ENCODE peak calls at places on chromosomes 5 and 9, in six cellular contexts. V is K562, Z is GM23338, G is HCT116, I is GM12878, P is SK-N-SH. L is an unnamed sample.

GRCh38 chr9:19976226-19976625 is 187.4 kb upstream of the SLC24A2 start:
- DNase-seq in V (no peak), Z (no peak), I (no peak), P (no peak), G (no peak), L (peak; percentile 2)

GRCh38 chr5:42570946-42571625 is 147.8 kb downstream of the GHR start:
- DNase-seq in P (no peak), I (no peak), G (no peak), Z (no peak), V (no peak), L (no peak)

GRCh38 chr9:136589766-136590740 is 44.2 kb upstream of the NOTCH1 start:
- DNase-seq in G (no peak), P (no peak), Z (no peak), I (no peak), V (no peak), L (no peak)

GRCh38 chr5:32222723-32223470 is 48.8 kb upstream of the GOLPH3 start:
- DNase-seq in Z (no peak), G (no peak), V (no peak), P (no peak), I (no peak), L (no peak)

GRCh38 chr9:119967867-119968535 is 598.8 kb upstream of the BRINP1 start:
- DNase-seq in Z (no peak), V (no peak), P (no peak), I (no peak), G (no peak), L (no peak)

GRCh38 chr9:129026442-129027223 is 1.5 kb downstream of the SH3GLB2 start:
- DNase-seq in I (no peak), G (no peak), P (peak; percentile 91), Z (peak; percentile 76), V (no peak), L (no peak)

GRCh38 chr5:94793816-94794198 is 175.3 kb downstream of the SLF1 start:
- DNase-seq in V (no peak), I (no peak), G (no peak), Z (no peak), P (no peak), L (no peak)

GRCh38 chr5:172595591-172596455 is 45.2 kb upstream of the NEURL1B start:
- DNase-seq in P (no peak), Z (no peak), I (no peak), V (no peak), G (no peak), L (no peak)

GRCh38 chr5:10797246-10797645 is 36.2 kb upstream of the DAP start:
- DNase-seq in G (no peak), Z (no peak), I (no peak), P (no peak), V (no peak), L (peak; percentile 32)

GRCh38 chr5:143183989-143184388 is 219.5 kb downstream of the NR3C1 start:
- DNase-seq in Z (no peak), I (no peak), G (no peak), P (no peak), V (no peak), L (no peak)

GRCh38 chr5:12672141-12672540 is 767.9 kb upstream of the CTNND2 start:
- DNase-seq in V (no peak), I (no peak), Z (peak; percentile 27), P (no peak), G (no peak), L (no peak)

GRCh38 chr5:79878721-79879336 is 112.2 kb downstream of the MTX3 start:
- DNase-seq in V (peak; percentile 52), P (peak; percentile 32), Z (peak; percentile 75), I (no peak), G (peak; percentile 31), L (no peak)

GRCh38 chr9:89422151-89422918 is 75.6 kb downstream of the SEMA4D start:
- DNase-seq in V (no peak), I (no peak), G (no peak), P (no peak), Z (no peak), L (no peak)

GRCh38 chr5:154995679-154996078 is 17.9 kb upstream of the KIF4B start:
- DNase-seq in Z (peak; percentile 82), P (peak; percentile 39), G (no peak), V (no peak), I (no peak), L (no peak)

GRCh38 chr5:6704361-6704851 is 8.8 kb upstream of the TENT4A start:
- DNase-seq in V (no peak), P (no peak), G (no peak), I (no peak), Z (no peak), L (no peak)

GRCh38 chr9:124685217-124685616 is 85.9 kb downstream of the NR6A1 start:
- DNase-seq in Z (no peak), P (no peak), G (no peak), I (no peak), V (no peak), L (no peak)

GRCh38 chr9:116318463-116319271 is 165.1 kb downstream of the PAPPA start:
- DNase-seq in V (no peak), I (no peak), G (no peak), Z (no peak), P (no peak), L (no peak)

GRCh38 chr5:87807783-87808182 is 395.1 kb upstream of the CCNH start:
- DNase-seq in Z (no peak), V (no peak), G (no peak), I (no peak), P (no peak), L (no peak)

GRCh38 chr9:136861874-136862457 is 4.1 kb downstream of the EDF1 start:
- DNase-seq in V (no peak), G (no peak), Z (no peak), I (no peak), P (no peak), L (no peak)

GRCh38 chr9:78677326-78677725 is 380.4 kb downstream of the PSAT1 start:
- DNase-seq in P (no peak), G (no peak), V (no peak), I (no peak), Z (no peak), L (no peak)

GRCh38 chr5:176542135-176542595 is 5.0 kb upstream of the RNF44 start:
- DNase-seq in I (no peak), P (no peak), V (peak; percentile 63), G (no peak), Z (no peak), L (peak; percentile 70)

GRCh38 chr5:40141418-40141817 is 538.3 kb upstream of the PTGER4 start:
- DNase-seq in G (no peak), P (no peak), V (no peak), I (no peak), Z (peak; percentile 46), L (no peak)

GRCh38 chr9:131714161-131714646 is 25.7 kb downstream of the RAPGEF1 start:
- DNase-seq in P (no peak), V (no peak), Z (no peak), I (no peak), G (no peak), L (no peak)

GRCh38 chr5:69217732-69218568 is 16.7 kb upstream of the CDK7 start:
- DNase-seq in V (peak; percentile 96), G (peak; percentile 83), I (peak; percentile 69), Z (peak; percentile 94), P (peak; percentile 94), L (peak; percentile 86)

GRCh38 chr5:77180167-77181081 is 30.1 kb upstream of the PDE8B start:
- DNase-seq in P (peak; percentile 73), V (no peak), G (no peak), Z (peak; percentile 42), I (no peak), L (no peak)

GRCh38 chr5:152104211-152104610 is 179.6 kb upstream of the GLRA1 start:
- DNase-seq in P (no peak), G (no peak), V (no peak), I (no peak), Z (no peak), L (no peak)

GRCh38 chr5:152102057-152102456 is 177.4 kb upstream of the GLRA1 start:
- DNase-seq in P (no peak), V (no peak), I (no peak), G (no peak), Z (no peak), L (no peak)

GRCh38 chr5:152105085-152105484 is 180.4 kb upstream of the GLRA1 start:
- DNase-seq in I (no peak), G (no peak), V (no peak), Z (no peak), P (no peak), L (no peak)

GRCh38 chr5:152106571-152106970 is 181.9 kb upstream of the GLRA1 start:
- DNase-seq in P (no peak), Z (no peak), I (no peak), V (no peak), G (no peak), L (no peak)

GRCh38 chr5:152107225-152107624 is 182.6 kb upstream of the GLRA1 start:
- DNase-seq in Z (no peak), G (no peak), V (no peak), I (no peak), P (no peak), L (no peak)
- TF ChIP-seq REST in Z (no peak), G (no peak), V (no peak), I (no peak), P (no peak), L (no peak)

DNA sequence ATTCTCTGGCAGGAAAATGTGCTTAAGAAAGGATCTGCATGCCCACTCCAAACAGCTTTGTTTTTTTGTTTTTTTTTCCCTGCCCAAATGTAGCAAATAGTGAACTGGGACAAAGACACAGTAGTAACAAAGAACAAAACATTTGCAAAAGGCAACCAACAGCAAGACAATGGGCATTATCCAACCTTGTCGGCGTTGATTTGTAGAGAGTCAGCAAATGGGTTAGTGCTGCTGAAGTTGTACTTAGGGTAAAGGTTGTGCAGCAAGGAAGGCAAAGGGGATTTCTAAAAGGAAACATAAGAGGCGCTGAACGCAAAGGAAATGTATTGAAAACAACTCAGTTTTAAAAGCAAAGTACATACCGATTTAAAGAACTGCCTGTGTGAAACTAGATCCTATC is 136.2 kb downstream of the MPDZ start:
- DNase-seq in I (no peak), Z (peak; percentile 37), G (no peak), V (no peak), P (no peak), L (no peak)
- H3K27me3 ChIP-seq in I (no peaks in the 10 kb centered on the region), Z (no peaks in the 10 kb centered on the region), G (peaks cover 6% of the 10 kb centered on the region), V (no peaks in the 10 kb centered on the region), P (no peaks in the 10 kb centered on the region), L (no peaks in the 10 kb centered on the region)

DNA sequence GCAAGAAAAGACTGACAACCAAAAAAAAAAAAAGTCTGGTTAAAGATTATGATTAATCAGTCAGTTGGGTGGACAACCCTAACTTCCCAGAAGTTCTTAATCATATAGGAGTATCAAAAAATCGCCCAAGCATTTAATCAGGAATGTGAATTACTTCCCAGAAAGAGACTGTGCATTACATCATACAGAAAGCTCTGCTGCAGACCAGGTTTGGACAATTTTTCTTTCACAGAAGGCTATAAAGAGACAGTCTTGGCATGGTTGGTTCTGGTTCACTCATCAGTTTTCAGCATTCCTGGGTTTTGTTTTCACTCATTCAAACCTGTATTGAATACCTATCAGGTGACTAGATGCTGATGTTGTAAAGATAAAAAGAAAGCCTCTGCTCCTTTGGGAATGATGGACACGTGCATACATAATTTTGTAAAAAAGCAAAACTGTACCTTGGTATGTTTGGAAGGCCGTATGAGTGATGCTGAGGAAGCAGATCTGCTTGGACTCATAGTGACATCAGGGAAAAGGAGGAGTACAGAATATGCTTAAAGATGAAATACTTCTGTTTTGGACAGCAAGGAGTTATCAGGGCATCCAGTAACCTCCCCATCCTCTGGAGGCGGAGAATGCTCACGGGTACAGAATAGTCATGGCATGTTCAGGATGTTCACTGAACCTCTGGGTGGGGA is 178.5 kb downstream of the GNA14 start:
- DNase-seq in Z (no peak), I (no peak), V (no peak), G (no peak), P (no peak), L (no peak)
- TF ChIP-seq REST in Z (no peak), I (no peak), V (no peak), G (no peak), P (no peak), L (no peak)

GRCh38 chr9:93937193-93937592 is 18.0 kb downstream of the BARX1 start:
- DNase-seq in G (no peak), V (no peak), P (no peak), I (no peak), Z (no peak), L (no peak)
- H3K27me3 ChIP-seq in G (peaks cover 11% of the 10 kb centered on the region), V (peaks cover 18% of the 10 kb centered on the region), P (peaks cover 4% of the 10 kb centered on the region), I (peaks cover 4% of the 10 kb centered on the region), Z (peaks cover 8% of the 10 kb centered on the region), L (no peaks in the 10 kb centered on the region)

L was measured in HL-60.